ENCODE peak calls at places on chromosomes 16 and 17, in eight cellular contexts. S, Z, V, E, K, T, C and F are unnamed samples.
A peak's percentile ranks its signal among the peaks of the same experiment; 100 is the strongest.

GRCh38 chr17:20046629-20047028 is 37.5 kb downstream of the SPECC1 start:
- DNase-seq in K (no peak), S (no peak), C (no peak), Z (no peak), E (no peak), T (no peak), V (no peak), F (no peak)

GRCh38 chr16:12340151-12340733 is 363.7 kb downstream of the SNX29 start:
- DNase-seq in K (no peak), S (peak; percentile 54), V (no peak), Z (peak; percentile 35), C (no peak), E (peak; percentile 35), T (peak; percentile 58), F (no peak)

GRCh38 chr17:15900871-15901270 is 44.1 kb upstream of the ADORA2B start:
- DNase-seq in S (no peak), E (no peak), T (no peak), K (no peak), Z (no peak), V (no peak), C (no peak), F (no peak)

GRCh38 chr16:86667035-86667434 is 88.7 kb downstream of the FOXL1 start:
- DNase-seq in K (no peak), C (no peak), T (no peak), Z (no peak), S (no peak), E (no peak), V (no peak), F (no peak)

GRCh38 chr16:181668-182021 is 1.4 kb downstream of the HBQ1 start:
- DNase-seq in S (no peak), E (no peak), V (no peak), K (no peak), T (no peak), C (no peak), Z (no peak), F (no peak)

GRCh38 chr16:10741844-10742243 is 1.8 kb upstream of the NUBP1 start:
- DNase-seq in E (no peak), K (no peak), T (no peak), C (peak; percentile 90), Z (no peak), V (no peak), S (no peak), F (no peak)

GRCh38 chr16:88924834-88925539 is 52.0 kb downstream of the CBFA2T3 start:
- DNase-seq in Z (peak; percentile 42), C (peak; percentile 95), S (peak; percentile 83), V (peak; percentile 86), E (peak; percentile 84), T (peak; percentile 33), K (no peak), F (no peak)

GRCh38 chr16:88527186-88527936 is 42.8 kb upstream of the ZC3H18 start:
- DNase-seq in E (peak; percentile 38), V (no peak), Z (peak; percentile 80), K (peak; percentile 61), C (no peak), T (no peak), S (peak; percentile 63), F (peak; percentile 46)

GRCh38 chr16:69424053-69424934 is at the start of gene CYB5B:
- DNase-seq in K (peak; percentile 96), C (peak; percentile 97), S (peak; percentile 99), T (peak; percentile 96), E (peak; percentile 99), V (peak; percentile 94), Z (peak; percentile 98), F (peak; percentile 93)

GRCh38 chr17:5557485-5557884 is 26.8 kb downstream of the NLRP1 start:
- DNase-seq in C (no peak), E (no peak), V (no peak), S (no peak), K (no peak), T (peak; percentile 25), Z (no peak), F (no peak)

GRCh38 chr17:4796550-4796915 is 569 bp downstream of the PSMB6 start:
- DNase-seq in C (no peak), V (no peak), K (no peak), Z (peak; percentile 52), E (no peak), T (no peak), S (peak; percentile 20), F (no peak)

GRCh38 chr17:199806-200603 is 18.6 kb upstream of the DOC2B start:
- DNase-seq in C (no peak), E (no peak), S (peak; percentile 8), K (no peak), V (no peak), T (no peak), Z (no peak), F (no peak)

GRCh38 chr16:20114356-20114755 is 40.7 kb upstream of the GPR139 start:
- DNase-seq in V (no peak), S (peak; percentile 85), T (peak; percentile 0), K (no peak), E (no peak), C (no peak), Z (no peak), F (no peak)

GRCh38 chr16:84088695-84089395 is 27.9 kb downstream of the MBTPS1 start:
- DNase-seq in C (peak; percentile 31), Z (no peak), K (peak; percentile 43), V (no peak), T (no peak), E (no peak), S (no peak), F (peak; percentile 21)

GRCh38 chr17:68085751-68086445 is 50.4 kb downstream of the KPNA2 start:
- DNase-seq in T (no peak), C (no peak), V (no peak), E (no peak), K (no peak), Z (no peak), S (no peak), F (no peak)

GRCh38 chr17:43219001-43219400 is 7.3 kb downstream of the TMEM106A start:
- DNase-seq in T (no peak), S (no peak), E (no peak), K (no peak), Z (no peak), V (no peak), C (no peak), F (no peak)

GRCh38 chr17:49887086-49887743 is 39.3 kb upstream of the TAC4 start:
- DNase-seq in Z (no peak), T (no peak), C (no peak), S (no peak), K (no peak), E (no peak), V (no peak), F (no peak)

GRCh38 chr16:66717112-66717675 is 20.7 kb upstream of the CMTM4 start:
- DNase-seq in K (no peak), Z (no peak), V (no peak), C (no peak), S (peak; percentile 26), T (no peak), E (no peak), F (no peak)

GRCh38 chr16:30585400-30586191 is at the start of gene ZNF785:
- DNase-seq in C (peak; percentile 96), E (peak; percentile 99), V (peak; percentile 93), Z (peak; percentile 98), S (peak; percentile 100), K (peak; percentile 92), T (peak; percentile 98), F (peak; percentile 91)

GRCh38 chr16:85286066-85286712 is 173.9 kb upstream of the CIBAR2 start:
- DNase-seq in Z (no peak), S (peak; percentile 36), K (no peak), E (peak; percentile 63), C (no peak), V (peak; percentile 22), T (peak; percentile 51), F (no peak)

GRCh38 chr16:87951550-87952538 is 610 bp downstream of the BANP start:
- DNase-seq in Z (peak; percentile 54), T (no peak), E (no peak), V (no peak), C (no peak), K (no peak), S (peak; percentile 9), F (no peak)

GRCh38 chr17:67105213-67105612 is 60.9 kb downstream of the CACNG1 start:
- DNase-seq in Z (no peak), E (peak; percentile 70), K (no peak), C (no peak), T (peak; percentile 70), V (no peak), S (peak; percentile 43), F (no peak)

GRCh38 chr16:12673466-12673865 is 130.2 kb downstream of the CPPED1 start:
- DNase-seq in C (no peak), Z (no peak), T (no peak), V (no peak), K (no peak), S (no peak), E (no peak), F (no peak)